ENCODE peak calls at places on chromosomes 4 and X, in nine cellular contexts. T, M, P, I, Q, W, A, G and K are unnamed samples.

GRCh38 chrX:93874554-93874953 is 200.5 kb downstream of the FAM133A start:
- DNase-seq in T (no peak), M (no peak), P (no peak), I (peak), Q (no peak), W (no peak), A (no peak), G (no peak), K (no peak)

GRCh38 chrX:104566921-104567501 is 1.0 kb downstream of the IL1RAPL2 start:
- DNase-seq in T (no peak), M (no peak), P (no peak), I (no peak), Q (no peak), W (no peak), A (no peak), G (no peak), K (no peak)

GRCh38 chrX:124736553-124737240 is 390.3 kb downstream of the SH2D1A start:
- DNase-seq in T (no peak), M (no peak), P (no peak), I (no peak), Q (no peak), W (no peak), A (no peak), G (no peak), K (no peak)

GRCh38 chr4:138910201-138910913 is 105.2 kb upstream of the NOCT start:
- DNase-seq in T (peak), M (no peak), P (no peak), I (no peak), Q (no peak), W (no peak), A (no peak), G (no peak), K (no peak)

GRCh38 chr4:84683486-84683885 is 100.6 kb downstream of the CDS1 start:
- DNase-seq in T (no peak), M (no peak), P (no peak), I (no peak), Q (no peak), W (no peak), A (no peak), G (no peak), K (no peak)

GRCh38 chrX:17826609-17827496 is 34.2 kb downstream of the RAI2 start:
- DNase-seq in T (no peak), M (no peak), P (no peak), I (no peak), Q (peak), W (no peak), A (no peak), G (no peak), K (no peak)

GRCh38 chr4:88422403-88422802 is 34.5 kb upstream of the HERC5 start:
- DNase-seq in T (no peak), M (no peak), P (no peak), I (no peak), Q (no peak), W (no peak), A (no peak), G (no peak), K (no peak)

GRCh38 chrX:18649498-18649951 is 22.4 kb downstream of the RS1 start:
- DNase-seq in T (no peak), M (no peak), P (no peak), I (no peak), Q (no peak), W (no peak), A (no peak), G (no peak), K (no peak)

GRCh38 chr4:122539861-122540465 is 80.9 kb downstream of the IL21 start:
- DNase-seq in T (no peak), M (no peak), P (no peak), I (no peak), Q (no peak), W (no peak), A (peak), G (no peak), K (no peak)

GRCh38 chr4:6391186-6391851 is 81.1 kb downstream of the PPP2R2C start:
- DNase-seq in T (no peak), M (no peak), P (no peak), I (no peak), Q (no peak), W (no peak), A (no peak), G (no peak), K (no peak)

GRCh38 chr4:41590591-41590990 is 52.6 kb downstream of the LIMCH1 start:
- DNase-seq in T (no peak), M (no peak), P (peak), I (no peak), Q (no peak), W (peak), A (peak), G (no peak), K (no peak)

GRCh38 chrX:140756948-140757347 is 47.4 kb downstream of the LINC00632 start:
- DNase-seq in T (no peak), M (no peak), P (no peak), I (no peak), Q (no peak), W (no peak), A (no peak), G (no peak), K (no peak)

GRCh38 chrX:20665441-20665840 is 398.7 kb upstream of the RPS6KA3 start:
- DNase-seq in T (no peak), M (no peak), P (no peak), I (no peak), Q (no peak), W (no peak), A (no peak), G (no peak), K (no peak)

GRCh38 chr4:42280327-42281095 is 116.8 kb upstream of the SHISA3 start:
- DNase-seq in T (no peak), M (peak), P (no peak), I (peak), Q (no peak), W (no peak), A (peak), G (no peak), K (no peak)

GRCh38 chrX:98362630-98363029 is 1478.9 kb downstream of the RPA4 start:
- DNase-seq in T (no peak), M (no peak), P (no peak), I (no peak), Q (no peak), W (no peak), A (no peak), G (no peak), K (no peak)

GRCh38 chr4:108370291-108370690 is 201.6 kb upstream of the LEF1 start:
- DNase-seq in T (no peak), M (no peak), P (no peak), I (no peak), Q (no peak), W (no peak), A (no peak), G (no peak), K (no peak)

GRCh38 chr4:69995526-69996016 is at the start of gene STATH:
- DNase-seq in T (no peak), M (no peak), P (no peak), I (no peak), Q (no peak), W (no peak), A (no peak), G (no peak), K (no peak)

GRCh38 chrX:17374619-17375360 is at the start of gene NHS:
- DNase-seq in T (peak), M (peak), P (peak), I (peak), Q (peak), W (peak), A (peak), G (no peak), K (no peak)

GRCh38 chr4:157010630-157011029 is 39.0 kb upstream of the PDGFC start:
- DNase-seq in T (no peak), M (no peak), P (no peak), I (no peak), Q (no peak), W (no peak), A (no peak), G (no peak), K (no peak)

GRCh38 chr4:77052352-77052751 is 23.4 kb downstream of the CCNI start:
- DNase-seq in T (peak), M (peak), P (no peak), I (peak), Q (peak), W (no peak), A (peak), G (no peak), K (no peak)

GRCh38 chr4:101793397-101793796 is 2.9 kb downstream of the BANK1 start:
- DNase-seq in T (no peak), M (no peak), P (no peak), I (no peak), Q (no peak), W (no peak), A (no peak), G (no peak), K (no peak)

GRCh38 chr4:162849922-162850321 is 316.8 kb downstream of the NAF1 start:
- DNase-seq in T (no peak), M (no peak), P (no peak), I (no peak), Q (no peak), W (peak), A (no peak), G (no peak), K (no peak)

GRCh38 chrX:119817130-119817690 is 25.8 kb upstream of the RPL39 start:
- DNase-seq in T (no peak), M (no peak), P (no peak), I (no peak), Q (no peak), W (no peak), A (no peak), G (no peak), K (no peak)

GRCh38 chrX:111164728-111165127 is 68.7 kb downstream of the PAK3 start:
- DNase-seq in T (no peak), M (no peak), P (no peak), I (peak), Q (no peak), W (no peak), A (no peak), G (no peak), K (no peak)

GRCh38 chrX:72060196-72060974 is 71.3 kb downstream of the RTL5 start:
- DNase-seq in T (no peak), M (no peak), P (no peak), I (no peak), Q (no peak), W (no peak), A (peak), G (no peak), K (no peak)

DNA sequence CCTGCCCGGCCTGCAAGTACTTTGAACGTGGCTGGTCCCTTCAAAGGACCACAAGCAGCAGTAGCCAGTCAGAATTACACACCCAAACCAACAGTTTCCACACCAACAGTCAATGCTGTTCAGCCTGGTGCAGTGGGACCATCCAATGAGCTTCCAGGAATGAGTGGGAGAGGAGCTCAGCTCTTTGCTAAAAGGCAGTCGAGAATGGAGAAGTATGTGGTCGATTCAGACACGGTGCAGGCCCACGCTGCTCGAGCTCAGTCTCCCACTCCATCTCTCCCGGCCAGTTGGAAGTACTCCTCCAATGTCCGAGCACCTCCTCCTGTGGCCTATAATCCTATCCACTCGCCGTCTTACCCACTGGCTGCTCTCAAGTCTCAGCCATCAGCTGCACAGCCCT is 104.4 kb upstream of the MYOZ2 start:
- DNase-seq in T (no peak), M (no peak), P (no peak), I (no peak), Q (no peak), W (no peak), A (no peak), G (no peak), K (no peak)
- TF ChIP-seq POLR2AphosphoS5 in T (no peak), M (no peak), P (no peak), I (no peak), Q (peak), W (no peak), A (no peak), G (no peak), K (no peak)

DNA sequence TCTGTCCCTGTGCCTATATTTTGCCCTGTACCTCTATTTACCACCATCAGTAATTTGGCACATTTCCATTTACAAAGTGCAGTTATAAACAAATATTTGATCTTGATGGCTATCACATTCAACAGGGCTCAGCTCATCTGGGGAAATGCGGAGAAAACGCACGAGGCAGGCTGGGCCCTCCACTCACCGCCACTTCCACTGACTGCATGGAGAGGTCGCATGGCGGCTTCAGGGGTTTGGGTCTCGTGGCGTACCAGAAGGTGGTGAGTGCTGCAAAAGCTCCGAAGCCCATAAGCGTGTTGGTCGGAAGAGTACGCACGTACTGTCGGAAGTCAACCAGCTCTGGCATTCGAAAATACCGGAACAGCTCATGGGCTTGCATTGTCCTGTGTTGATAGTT is 22.6 kb downstream of the ACSL1 start:
- DNase-seq in T (no peak), M (no peak), P (no peak), I (no peak), Q (no peak), W (no peak), A (no peak), G (no peak), K (no peak)
- TF ChIP-seq POLR2A in T (no peak), M (no peak), P (no peak), I (no peak), Q (no peak), W (no peak), A (no peak), G (no peak), K (no peak)

GRCh38 chrX:15418707-15419181 is 34.5 kb upstream of the VEGFD start:
- DNase-seq in T (no peak), M (no peak), P (no peak), I (no peak), Q (no peak), W (no peak), A (no peak), G (no peak), K (no peak)
- TF ChIP-seq POLR2AphosphoS5 in T (no peak), M (no peak), P (no peak), I (no peak), Q (no peak), W (no peak), A (no peak), G (no peak), K (no peak)

GRCh38 chr4:169270156-169270809 is 473 bp downstream of the SH3RF1 start:
- DNase-seq in T (peak), M (no peak), P (peak), I (peak), Q (peak), W (peak), A (peak), G (no peak), K (peak)
- TF ChIP-seq POLR2A in T (no peak), M (no peak), P (no peak), I (no peak), Q (no peak), W (peak), A (no peak), G (no peak), K (no peak)

DNA sequence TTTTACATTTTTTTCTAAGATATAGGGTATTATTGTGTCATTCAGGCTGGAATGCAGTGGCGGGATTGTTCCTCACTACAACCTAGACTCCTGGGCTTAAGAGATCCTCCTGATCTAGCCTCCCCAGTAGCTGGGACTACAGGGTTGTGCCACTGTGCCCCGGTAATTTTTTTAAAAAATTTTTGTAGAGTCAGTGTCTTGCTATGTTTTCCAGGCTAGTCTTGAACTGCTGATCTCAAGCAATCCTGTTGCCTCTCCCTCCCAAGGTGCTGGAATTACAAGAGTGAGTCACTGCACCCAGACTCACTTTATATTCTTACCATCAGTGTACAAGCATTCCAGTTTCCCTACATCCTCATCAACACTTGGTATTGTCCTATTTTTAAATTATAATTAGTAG is 156.4 kb upstream of the GYPA start:
- DNase-seq in T (no peak), M (no peak), P (no peak), I (no peak), Q (no peak), W (no peak), A (no peak), G (no peak), K (no peak)
- TF ChIP-seq POLR2AphosphoS5 in T (no peak), M (no peak), P (no peak), I (no peak), Q (no peak), W (no peak), A (no peak), G (no peak), K (no peak)

GRCh38 chrX:65537229-65537628 is 2.6 kb upstream of the LAS1L start:
- DNase-seq in T (no peak), M (no peak), P (no peak), I (no peak), Q (no peak), W (no peak), A (no peak), G (no peak), K (no peak)

GRCh38 chrX:65532016-65532415 is 2.6 kb downstream of the LAS1L start:
- DNase-seq in T (no peak), M (no peak), P (no peak), I (no peak), Q (no peak), W (no peak), A (no peak), G (no peak), K (no peak)

GRCh38 chrX:65536291-65536690 is 1.7 kb upstream of the LAS1L start:
- DNase-seq in T (no peak), M (no peak), P (no peak), I (no peak), Q (no peak), W (no peak), A (no peak), G (peak), K (no peak)

GRCh38 chrX:65528705-65529340 is 5.8 kb downstream of the LAS1L start:
- DNase-seq in T (peak), M (no peak), P (no peak), I (peak), Q (peak), W (peak), A (peak), G (no peak), K (peak)

GRCh38 chrX:65534450-65535292 is at the start of gene LAS1L:
- DNase-seq in T (peak), M (peak), P (peak), I (peak), Q (peak), W (peak), A (peak), G (peak), K (peak)
- TF ChIP-seq POLR2A in T (no peak), M (no peak), P (peak), I (peak), Q (peak), W (no peak), A (no peak), G (no peak), K (peak)

DNA sequence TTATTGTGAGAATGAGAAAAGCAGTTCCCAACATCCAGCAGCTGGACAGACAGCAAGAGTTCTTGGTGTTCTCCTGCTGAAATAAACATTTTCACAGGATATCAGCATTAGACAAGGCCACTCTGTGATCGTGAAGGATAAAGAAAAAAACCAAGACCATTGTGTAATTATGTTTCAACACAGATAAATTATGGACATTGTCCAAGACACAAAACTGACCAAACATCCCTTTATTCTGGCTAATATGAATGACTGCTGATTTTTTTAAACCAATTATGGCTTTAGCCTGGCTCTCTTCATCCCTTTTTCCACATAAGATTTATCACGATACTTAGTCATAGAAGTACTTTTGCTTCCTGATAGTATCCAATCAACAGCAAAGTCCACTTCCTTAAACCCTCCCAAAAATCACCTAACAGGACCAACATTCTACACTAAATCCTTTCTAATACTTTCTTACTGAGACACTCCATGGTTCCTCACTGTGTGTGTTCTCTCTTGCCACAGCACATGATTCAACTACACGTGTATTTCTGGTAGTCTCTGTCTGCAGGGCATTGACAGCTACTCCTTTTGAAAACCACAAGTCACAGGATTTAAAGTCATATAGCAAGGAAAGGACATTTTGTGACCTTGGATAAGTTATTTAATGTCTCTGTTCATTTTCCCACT is 137.0 kb upstream of the PGRMC2 start:
- DNase-seq in T (no peak), M (no peak), P (no peak), I (no peak), Q (no peak), W (no peak), A (no peak), G (no peak), K (no peak)
- TF ChIP-seq POLR2AphosphoS5 in T (peak), M (no peak), P (no peak), I (no peak), Q (peak), W (no peak), A (no peak), G (no peak), K (no peak)